ENCODE peak calls at places on chromosomes 16 and 17, in seven cellular contexts. C is uterus, Q is ascending aorta, V is heart left ventricle, U is left ventricle myocardium inferior, R is fibroblast of lung, P is neural progenitor cell. D is an unnamed sample.

GRCh38 chr16:25747160-25747758 is 55.5 kb downstream of the HS3ST4 start:
- DNase-seq in Q (no peak), P (peak; percentile 71), R (no peak), C (no peak), V (no peak), U (no peak), D (no peak)

GRCh38 chr17:55622547-55622946 is 100.1 kb downstream of the TMEM100 start:
- DNase-seq in C (no peak), P (no peak), R (no peak), V (no peak), Q (no peak), U (no peak), D (no peak)

GRCh38 chr17:50157891-50158290 is 7.4 kb upstream of the PPP1R9B start:
- DNase-seq in V (no peak), C (no peak), U (no peak), R (no peak), Q (no peak), P (no peak), D (no peak)

GRCh38 chr17:1649844-1650409 is at the start of gene RILP:
- DNase-seq in V (peak; percentile 90), R (peak; percentile 40), U (peak; percentile 87), P (no peak), C (peak; percentile 70), Q (no peak), D (no peak)

GRCh38 chr16:75965504-75966374 is 239.4 kb upstream of the CPHXL start:
- DNase-seq in Q (no peak), U (no peak), V (no peak), R (no peak), P (no peak), C (no peak), D (no peak)

GRCh38 chr17:15883617-15884111 is 61.3 kb upstream of the ADORA2B start:
- DNase-seq in V (no peak), P (no peak), C (no peak), U (no peak), R (peak; percentile 85), Q (no peak), D (no peak)

GRCh38 chr16:91484-91883 is 13.5 kb downstream of the MPG start:
- DNase-seq in C (no peak), Q (no peak), P (no peak), U (peak; percentile 52), V (no peak), R (no peak), D (no peak)

GRCh38 chr16:77784441-77785356 is 3.7 kb upstream of the VAT1L start:
- DNase-seq in Q (no peak), R (no peak), V (no peak), C (no peak), U (no peak), P (no peak), D (no peak)

GRCh38 chr17:50027639-50028206 is 28.2 kb upstream of the ITGA3 start:
- DNase-seq in U (peak; percentile 55), Q (peak; percentile 68), C (peak; percentile 76), V (peak; percentile 76), P (no peak), R (peak; percentile 96), D (no peak)

GRCh38 chr17:13996758-13997157 is 72.5 kb upstream of the COX10 start:
- DNase-seq in C (no peak), R (no peak), Q (no peak), V (no peak), P (no peak), U (no peak), D (no peak)

GRCh38 chr16:83651871-83652270 is 155.9 kb upstream of the HSBP1 start:
- DNase-seq in Q (no peak), U (no peak), C (no peak), P (no peak), V (no peak), R (no peak), D (no peak)

GRCh38 chr16:85910073-85910853 is 11.3 kb downstream of the IRF8 start:
- DNase-seq in R (no peak), Q (no peak), U (no peak), P (no peak), C (no peak), V (no peak), D (no peak)

GRCh38 chr16:10895053-10895946 is 18.3 kb downstream of the CIITA start:
- DNase-seq in Q (no peak), V (no peak), P (peak; percentile 90), R (peak; percentile 32), C (no peak), U (peak; percentile 54), D (no peak)

GRCh38 chr16:69417537-69418199 is 6.8 kb upstream of the CYB5B start:
- DNase-seq in U (no peak), R (peak; percentile 15), C (no peak), V (no peak), P (no peak), Q (no peak), D (no peak)

GRCh38 chr16:10931977-10932632 is 10.2 kb downstream of the DEXI start:
- DNase-seq in V (no peak), Q (no peak), U (no peak), C (no peak), P (no peak), R (no peak), D (no peak)

GRCh38 chr16:86630471-86630870 is 52.1 kb downstream of the FOXL1 start:
- DNase-seq in C (no peak), P (no peak), Q (no peak), U (peak; percentile 28), V (no peak), R (peak; percentile 45), D (no peak)

GRCh38 chr17:46274238-46274637 is 20.7 kb upstream of the LRRC37A start:
- DNase-seq in R (no peak), V (no peak), Q (no peak), C (no peak), P (no peak), U (no peak), D (no peak)

GRCh38 chr17:34756670-34757021 is 177.3 kb downstream of the TMEM132E start:
- DNase-seq in Q (no peak), U (no peak), R (peak; percentile 5), C (no peak), V (no peak), P (no peak), D (no peak)

GRCh38 chr17:29107084-29107483 is 64.1 kb downstream of the PIPOX start:
- DNase-seq in Q (no peak), R (no peak), P (no peak), V (no peak), C (no peak), U (no peak), D (no peak)

GRCh38 chr16:68284847-68285246 is 20.5 kb downstream of the SLC7A6 start:
- DNase-seq in U (no peak), C (no peak), P (no peak), R (no peak), Q (no peak), V (no peak), D (no peak)

GRCh38 chr17:75486151-75486550 is 29.2 kb downstream of the CASKIN2 start:
- DNase-seq in Q (no peak), P (no peak), U (no peak), C (no peak), V (peak; percentile 28), R (no peak), D (no peak)

DNA sequence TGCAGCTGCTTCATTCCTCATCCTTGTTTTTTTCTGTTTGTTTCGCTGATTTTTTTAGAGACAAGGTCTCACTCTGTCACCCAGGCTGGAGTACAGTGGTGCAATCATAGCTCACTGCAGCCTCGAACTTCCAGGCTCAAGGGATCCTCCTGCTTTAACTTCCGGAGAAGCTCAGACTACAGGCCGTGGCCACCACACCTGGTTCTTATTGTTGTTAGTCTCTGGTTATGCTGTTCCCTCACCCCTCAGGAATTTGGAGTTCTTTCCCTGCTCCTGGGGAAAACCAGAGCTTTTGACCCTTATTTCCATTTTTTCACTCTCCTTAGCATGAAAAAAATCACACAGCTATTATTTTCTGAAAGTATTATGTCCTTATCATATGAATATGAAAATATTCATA is 1.8 kb downstream of the ODF4 start:
- DNase-seq in P (no peak), V (no peak), C (no peak), R (no peak), U (no peak), Q (no peak), D (no peak)
- TF ChIP-seq CTCF in P (no peak), V (no peak), C (no peak), R (no peak), U (no peak), Q (no peak), D (no peak)

DNA sequence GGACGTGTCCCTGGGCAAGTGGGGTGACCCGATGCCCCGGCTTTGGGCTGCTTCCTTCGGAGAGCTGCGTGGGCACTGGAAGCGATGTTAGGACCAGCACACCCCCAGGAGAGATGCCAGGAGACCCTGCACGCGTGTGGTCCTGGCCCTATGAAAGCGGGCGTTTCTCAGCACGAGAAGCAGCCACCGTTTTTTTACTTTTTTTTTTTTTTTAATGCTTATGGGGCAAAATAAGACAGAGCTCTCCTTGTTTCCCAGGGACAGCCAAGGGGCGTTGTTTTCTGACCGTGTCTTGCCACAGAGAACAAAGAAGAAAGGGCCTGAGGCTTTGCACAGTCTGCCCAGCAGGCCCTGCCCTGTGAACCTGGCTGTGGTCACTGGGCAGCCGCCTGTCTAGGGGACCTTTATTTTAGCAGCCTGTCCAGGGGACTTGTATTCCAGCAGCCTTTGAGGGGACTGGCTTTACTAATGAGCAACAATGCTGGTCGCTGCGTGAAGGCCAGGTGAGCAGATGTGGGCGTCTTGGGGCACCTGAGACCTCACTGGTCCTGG is 996 bp downstream of the SLC25A10 start:
- DNase-seq in Q (no peak), U (no peak), R (no peak), V (no peak), P (no peak), C (no peak), D (no peak)
- H3K27ac ChIP-seq in Q (no peak overlapping the region), U (no peak overlapping the region), R (no peak overlapping the region), V (no peak overlapping the region), P (no peak overlapping the region), C (no peak overlapping the region), D (peak overlapping the region; percentile 87)

DNA sequence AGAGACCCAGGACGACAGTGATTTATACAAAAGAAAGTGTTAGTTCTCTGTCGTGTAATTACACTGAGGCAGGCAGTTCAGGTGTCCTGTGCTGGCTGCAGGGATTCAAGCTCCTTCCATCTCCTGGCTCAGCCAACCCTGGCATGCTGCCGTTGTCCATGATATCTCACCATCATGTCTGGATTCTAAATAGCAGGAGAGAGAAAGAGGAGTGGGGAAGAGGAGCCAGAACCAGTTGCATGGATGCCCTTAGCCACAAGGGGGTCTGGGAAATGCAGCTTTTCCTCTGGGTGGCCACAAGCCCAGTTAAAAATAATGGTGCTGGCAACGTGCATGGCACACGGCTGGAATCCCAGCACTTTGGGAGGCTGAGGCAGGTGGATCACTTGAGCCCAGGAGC is 9.7 kb downstream of the C16orf54 start:
- DNase-seq in R (no peak), Q (no peak), P (peak; percentile 17), C (no peak), U (no peak), V (no peak), D (no peak)
- TF ChIP-seq CTCF in R (no peak), Q (no peak), P (peak; percentile 28), C (no peak), U (no peak), V (no peak), D (no peak)

DNA sequence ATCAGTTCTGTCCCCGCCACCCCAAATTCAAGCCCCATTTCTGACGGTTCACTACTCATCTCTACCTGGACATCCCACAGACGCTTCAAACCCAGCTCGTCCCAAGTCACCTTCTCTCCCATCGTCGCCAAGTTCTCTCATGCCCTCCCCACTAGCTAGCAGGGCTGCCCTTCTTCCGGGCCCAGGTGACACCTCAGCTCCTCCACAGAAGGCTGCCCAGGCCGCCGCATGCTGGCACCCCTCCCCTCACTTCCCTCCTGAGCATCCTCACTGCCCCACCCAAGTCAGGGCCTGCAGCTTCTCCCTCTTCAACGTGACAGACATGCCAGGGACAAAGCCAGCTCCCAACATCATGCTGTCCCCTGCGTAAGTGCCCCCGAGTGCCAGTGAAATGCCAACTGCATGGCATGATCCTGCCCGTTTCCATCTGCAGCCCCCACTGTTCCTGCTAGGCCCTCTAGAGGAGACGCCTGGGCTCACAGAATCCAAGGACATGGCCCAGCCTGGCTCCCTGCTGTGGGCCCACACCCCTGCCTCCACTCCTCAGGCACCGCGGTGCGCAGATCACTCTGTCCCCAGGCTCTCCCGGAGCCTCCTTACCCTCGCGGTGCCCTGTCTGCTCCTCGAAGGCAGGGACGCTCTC is 5.9 kb downstream of the CYB561 start:
- DNase-seq in U (no peak), C (no peak), V (no peak), R (no peak), Q (no peak), P (no peak), D (no peak)
- H3K27ac ChIP-seq in U (peak overlapping the region; percentile 70), C (no peak overlapping the region), V (peak overlapping the region; percentile 47), R (no peak overlapping the region), Q (no peak overlapping the region), P (no peak overlapping the region), D (peak overlapping the region; percentile 63)

D was measured in esophagus squamous epithelium.